ENCODE peak calls at places on chromosomes 3 and 15, in eight cellular contexts. Q is GM23338, P is Peyer's patch, T is psoas muscle, X is sigmoid colon, D is breast epithelium, R is lung, W is SK-N-SH. J is an unnamed sample. For H3K4me1, the result is how much of the 10 kb centered on the place peaks cover.

GRCh38 chr3:183161552-183162345 is 785 bp downstream of the LAMP3 start:
- DNase-seq in Q (peak), P (no peak), T (no peak), X (no peak), D (peak), R (no peak), W (no peak), J (peak)

GRCh38 chr15:40379853-40380252 is 2.7 kb upstream of the KNSTRN start:
- DNase-seq in Q (no peak), P (no peak), T (peak), X (peak), D (peak), R (peak), W (no peak), J (no peak)

GRCh38 chr3:79005084-79005483 is 762.7 kb downstream of the ROBO1 start:
- DNase-seq in Q (no peak), P (no peak), T (no peak), X (no peak), D (no peak), R (no peak), W (no peak), J (no peak)

GRCh38 chr15:29747837-29748417 is 74.3 kb downstream of the TJP1 start:
- DNase-seq in Q (no peak), P (no peak), T (no peak), X (no peak), D (no peak), R (no peak), W (peak), J (no peak)

GRCh38 chr3:146092230-146092629 is 68.8 kb downstream of the PLOD2 start:
- DNase-seq in Q (no peak), P (no peak), T (no peak), X (no peak), D (no peak), R (no peak), W (no peak), J (no peak)

GRCh38 chr15:55403531-55403930 is 4.6 kb downstream of the CCPG1 start:
- DNase-seq in Q (no peak), P (no peak), T (no peak), X (no peak), D (no peak), R (no peak), W (no peak), J (no peak)

GRCh38 chr15:49058559-49058958 is 12.3 kb upstream of the SECISBP2L start:
- DNase-seq in Q (no peak), P (no peak), T (no peak), X (no peak), D (no peak), R (no peak), W (no peak), J (no peak)

GRCh38 chr3:188262913-188263683 is 109.1 kb downstream of the LPP start:
- DNase-seq in Q (no peak), P (no peak), T (peak), X (no peak), D (no peak), R (no peak), W (no peak), J (no peak)

GRCh38 chr3:177646749-177647148 is 449.5 kb upstream of the TBL1XR1 start:
- DNase-seq in Q (no peak), P (no peak), T (no peak), X (no peak), D (no peak), R (no peak), W (no peak), J (no peak)

GRCh38 chr15:78909160-78909695 is 35.6 kb downstream of the CTSH start:
- DNase-seq in Q (no peak), P (no peak), T (no peak), X (no peak), D (no peak), R (no peak), W (no peak), J (no peak)

GRCh38 chr3:64838150-64838735 is 150.4 kb upstream of the ADAMTS9 start:
- DNase-seq in Q (no peak), P (no peak), T (no peak), X (no peak), D (no peak), R (no peak), W (no peak), J (no peak)

GRCh38 chr15:90479656-90480055 is 50.1 kb upstream of the CRTC3 start:
- DNase-seq in Q (no peak), P (no peak), T (no peak), X (no peak), D (peak), R (peak), W (no peak), J (no peak)

DNA sequence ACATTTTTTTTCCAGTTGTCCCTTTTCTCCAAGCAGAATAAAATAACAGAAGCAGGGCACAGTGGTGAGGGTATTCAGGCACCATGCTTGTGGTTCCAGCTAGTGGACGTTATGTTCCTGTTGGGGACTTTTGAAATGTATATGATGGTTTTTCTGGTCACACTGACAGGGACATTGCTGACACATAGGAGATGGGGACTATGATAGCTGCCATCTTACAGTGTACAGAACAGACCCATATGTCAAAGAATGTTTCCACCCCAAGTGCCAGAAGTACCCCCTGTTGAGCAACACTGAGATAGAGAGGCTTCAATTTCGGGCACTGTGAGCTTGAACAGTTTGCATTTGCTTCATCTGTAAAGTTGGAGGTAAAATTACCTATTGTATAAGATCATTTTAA is 38.6 kb downstream of the MCTP2 start:
- DNase-seq in Q (no peak), P (no peak), T (no peak), X (no peak), D (no peak), R (no peak), W (no peak), J (no peak)
- H3K4me1 ChIP-seq in Q (under half), P (under half), T (under half), X (under half), D (under half), R (under half), W (under half), J (under half)

DNA sequence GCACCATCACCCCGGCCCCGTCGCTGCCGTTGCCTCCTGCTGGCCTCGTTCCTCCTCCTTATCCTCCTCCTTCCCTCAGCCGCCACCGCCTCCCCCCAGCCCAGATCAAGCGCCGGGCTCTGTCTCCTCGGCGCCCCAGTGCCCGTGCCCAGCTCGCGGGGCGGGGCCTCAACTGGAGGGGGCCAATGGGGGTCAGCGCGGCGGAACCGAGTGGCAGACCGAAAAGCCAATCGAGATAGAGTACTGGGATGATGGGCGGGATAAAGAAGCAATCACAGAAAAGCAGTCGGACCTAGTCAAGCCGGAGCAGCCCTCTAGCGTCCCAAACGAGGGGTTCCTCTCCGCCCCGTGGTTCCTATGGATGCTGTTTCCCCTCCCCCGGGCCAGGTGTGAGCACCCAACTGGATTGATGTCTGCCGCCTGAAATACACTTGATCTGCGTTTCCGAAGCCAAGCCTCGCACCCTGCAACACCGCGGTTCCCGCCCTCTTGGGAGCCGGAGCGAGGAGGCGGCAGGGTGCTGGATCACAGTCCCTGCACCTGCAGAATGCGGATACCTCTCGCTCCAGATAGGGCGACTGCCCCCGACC is at the start of gene FRMD5:
- DNase-seq in Q (peak), P (peak), T (peak), X (peak), D (peak), R (peak), W (peak), J (peak)
- H3K4me1 ChIP-seq in Q (under half), P (under half), T (under half), X (under half), D (under half), R (under half), W (under half), J (under half)

GRCh38 chr3:195224980-195225580 is 45.9 kb downstream of the XXYLT1 start:
- DNase-seq in Q (no peak), P (peak), T (no peak), X (peak), D (no peak), R (no peak), W (no peak), J (no peak)
- H3K4me1 ChIP-seq in Q (under half), P (under half), T (under half), X (under half), D (under half), R (under half), W (under half), J (under half)

GRCh38 chr15:80584561-80584964 is 110.5 kb upstream of the ABHD17C start:
- DNase-seq in Q (no peak), P (no peak), T (no peak), X (no peak), D (no peak), R (no peak), W (no peak), J (peak)

GRCh38 chr15:80587007-80587406 is 108.1 kb upstream of the ABHD17C start:
- DNase-seq in Q (peak), P (no peak), T (no peak), X (peak), D (no peak), R (no peak), W (no peak), J (peak)

GRCh38 chr15:80585544-80586018 is 109.5 kb upstream of the ABHD17C start:
- DNase-seq in Q (peak), P (no peak), T (no peak), X (no peak), D (no peak), R (no peak), W (no peak), J (peak)

GRCh38 chr15:80586141-80586540 is 109.0 kb upstream of the ABHD17C start:
- DNase-seq in Q (no peak), P (no peak), T (no peak), X (no peak), D (no peak), R (no peak), W (no peak), J (no peak)

GRCh38 chr15:80584973-80585372 is 110.1 kb upstream of the ABHD17C start:
- DNase-seq in Q (no peak), P (no peak), T (no peak), X (no peak), D (no peak), R (no peak), W (no peak), J (no peak)
- H3K4me1 ChIP-seq in Q (under half), P (under half), T (under half), X (under half), D (under half), R (under half), W (under half), J (under half)

GRCh38 chr15:88627463-88627862 is 6.3 kb downstream of the AEN start:
- DNase-seq in Q (no peak), P (no peak), T (no peak), X (peak), D (no peak), R (no peak), W (no peak), J (no peak)
- H3K4me1 ChIP-seq in Q (under half), P (half or more), T (under half), X (under half), D (under half), R (under half), W (under half), J (under half)

GRCh38 chr3:6418492-6418891 is 442.4 kb upstream of the GRM7 start:
- DNase-seq in Q (no peak), P (no peak), T (no peak), X (no peak), D (no peak), R (no peak), W (no peak), J (no peak)

GRCh38 chr3:6417174-6417573 is 443.7 kb upstream of the GRM7 start:
- DNase-seq in Q (no peak), P (no peak), T (no peak), X (no peak), D (no peak), R (no peak), W (no peak), J (no peak)

GRCh38 chr3:6416049-6416661 is 444.8 kb upstream of the GRM7 start:
- DNase-seq in Q (no peak), P (no peak), T (no peak), X (no peak), D (no peak), R (no peak), W (no peak), J (no peak)

GRCh38 chr3:6425289-6425820 is 435.6 kb upstream of the GRM7 start:
- DNase-seq in Q (no peak), P (no peak), T (no peak), X (no peak), D (no peak), R (no peak), W (no peak), J (no peak)

DNA sequence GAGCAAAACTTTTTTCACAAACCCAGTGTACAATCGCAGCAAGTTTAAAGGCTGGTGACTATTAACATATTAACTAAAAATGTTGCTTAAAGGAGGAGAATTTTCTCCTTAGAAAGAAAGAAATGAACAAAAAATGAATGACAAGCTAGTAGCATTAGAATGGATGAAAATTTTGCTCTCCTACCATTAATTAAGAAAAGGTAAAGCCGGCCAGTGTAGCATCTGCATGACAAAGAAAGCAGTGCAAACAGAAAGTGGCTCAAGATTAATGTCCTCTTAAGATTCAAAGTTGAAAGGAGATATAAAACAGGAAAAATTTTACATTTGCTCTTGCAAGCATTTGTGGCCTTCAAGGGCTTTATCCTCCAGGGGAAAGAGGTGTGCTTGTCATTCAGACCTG is 439.2 kb upstream of the GRM7 start:
- DNase-seq in Q (no peak), P (no peak), T (no peak), X (no peak), D (no peak), R (no peak), W (no peak), J (no peak)
- H3K4me1 ChIP-seq in Q (under half), P (under half), T (under half), X (under half), D (under half), R (under half), W (under half), J (under half)

GRCh38 chr3:180743813-180744212 is 64.5 kb upstream of the CCDC39 start:
- DNase-seq in Q (peak), P (no peak), T (no peak), X (no peak), D (no peak), R (no peak), W (no peak), J (no peak)
- H3K4me1 ChIP-seq in Q (under half), P (under half), T (under half), X (under half), D (under half), R (under half), W (under half), J (under half)

GRCh38 chr3:14441240-14441919 is 39.0 kb downstream of the SLC6A6 start:
- DNase-seq in Q (no peak), P (no peak), T (no peak), X (no peak), D (no peak), R (no peak), W (no peak), J (no peak)

GRCh38 chr3:14440531-14441239 is 38.3 kb downstream of the SLC6A6 start:
- DNase-seq in Q (peak), P (no peak), T (no peak), X (no peak), D (no peak), R (no peak), W (peak), J (peak)

GRCh38 chr3:14439501-14440167 is 37.2 kb downstream of the SLC6A6 start:
- DNase-seq in Q (no peak), P (peak), T (peak), X (peak), D (no peak), R (peak), W (peak), J (no peak)

GRCh38 chr3:14440168-14440518 is 37.7 kb downstream of the SLC6A6 start:
- DNase-seq in Q (no peak), P (no peak), T (no peak), X (no peak), D (no peak), R (no peak), W (no peak), J (no peak)

GRCh38 chr3:14441920-14442300 is 39.5 kb downstream of the SLC6A6 start:
- DNase-seq in Q (no peak), P (no peak), T (no peak), X (no peak), D (no peak), R (no peak), W (no peak), J (no peak)
- H3K4me1 ChIP-seq in Q (under half), P (under half), T (under half), X (under half), D (under half), R (under half), W (under half), J (under half)

GRCh38 chr3:40463579-40463978 is 6.4 kb downstream of the RPL14 start:
- DNase-seq in Q (no peak), P (no peak), T (no peak), X (no peak), D (no peak), R (no peak), W (no peak), J (no peak)
- H3K4me1 ChIP-seq in Q (under half), P (under half), T (under half), X (under half), D (under half), R (under half), W (under half), J (under half)

J was measured in endodermal cell.